ENCODE peak calls at places on chromosomes 12 and 14, in four cellular contexts. Z is fibroblast of lung, C is psoas muscle, O is SJSA1. Q is an unnamed sample. For H3K27me3, the result is how much of the 10 kb centered on the place peaks cover.

GRCh38 chr12:512933-513332 is 53.2 kb downstream of the B4GALNT3 start:
- DNase-seq in Z (no peak), C (no peak), O (no peak), Q (no peak)

GRCh38 chr12:62908667-62909066 is 26.3 kb downstream of the PPM1H start:
- DNase-seq in Z (no peak), O (no peak), C (no peak), Q (no peak)

GRCh38 chr12:91718326-91718725 is 427.3 kb downstream of the BTG1 start:
- DNase-seq in Z (no peak), C (no peak), O (no peak), Q (no peak)

GRCh38 chr14:105534586-105534985 is 8.2 kb downstream of the TMEM121 start:
- DNase-seq in C (peak), O (no peak), Z (no peak), Q (no peak)

GRCh38 chr14:36773136-36773540 is 111.5 kb downstream of the PAX9 start:
- DNase-seq in C (no peak), O (peak), Z (peak), Q (no peak)

GRCh38 chr12:10385181-10385613 is 4.6 kb downstream of the KLRK1 start:
- DNase-seq in O (no peak), C (no peak), Z (peak), Q (no peak)

GRCh38 chr12:57626111-57626928 is 6.7 kb downstream of the B4GALNT1 start:
- DNase-seq in Z (no peak), O (peak), C (peak), Q (no peak)

GRCh38 chr12:102548543-102548942 is 68.2 kb upstream of the IGF1 start:
- DNase-seq in Z (no peak), C (peak), O (no peak), Q (no peak)

GRCh38 chr14:90797451-90797850 is 18.8 kb downstream of the TTC7B start:
- DNase-seq in C (no peak), Z (no peak), O (no peak), Q (no peak)

GRCh38 chr14:93788557-93789365 is 476 bp upstream of the PRIMA1 start:
- DNase-seq in Z (no peak), O (no peak), C (no peak), Q (no peak)
- H3K27ac ChIP-seq in Z (no peak), O (no peak), C (no peak), Q (no peak)

GRCh38 chr14:50012644-50013043 is 103.7 kb downstream of the VCPKMT start:
- DNase-seq in C (no peak), O (no peak), Z (peak), Q (no peak)
- H3K27me3 ChIP-seq in C (under half), O (under half), Z (under half), Q (under half)

DNA sequence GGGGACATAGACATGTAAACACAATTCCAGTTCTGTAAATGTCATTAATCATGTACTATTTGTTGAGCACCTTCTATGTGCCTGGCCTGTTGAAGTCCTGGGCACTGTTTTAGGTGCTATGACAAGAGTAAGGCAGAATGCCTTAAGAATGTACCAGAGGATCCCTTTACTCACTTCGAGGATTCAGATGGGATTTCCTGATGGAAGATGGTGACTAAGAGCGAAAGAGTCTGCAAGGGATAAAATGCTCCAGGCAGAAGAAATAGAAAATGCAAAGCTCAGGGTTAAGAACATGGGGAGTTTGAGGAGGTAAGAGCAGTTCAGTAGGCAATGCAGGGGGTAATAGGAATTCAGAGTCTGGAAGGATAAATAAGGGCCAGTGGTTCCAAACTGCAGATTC is 671.3 kb upstream of the TBX3 start:
- DNase-seq in Z (peak), C (no peak), O (no peak), Q (no peak)
- H3K27ac ChIP-seq in Z (no peak), C (no peak), O (peak), Q (no peak)

GRCh38 chr12:54689034-54689372 is 40.8 kb upstream of the DCD start:
- DNase-seq in C (no peak), O (no peak), Z (no peak), Q (no peak)
- H3K27me3 ChIP-seq in C (under half), O (under half), Z (under half), Q (under half)

GRCh38 chr12:53725824-53726223 is 1.4 kb downstream of the CALCOCO1 start:
- DNase-seq in Z (peak), O (no peak), C (no peak), Q (no peak)
- H3K27ac ChIP-seq in Z (peak), O (peak), C (peak), Q (no peak)

GRCh38 chr12:117842220-117842619 is 126.6 kb downstream of the KSR2 start:
- DNase-seq in O (no peak), C (no peak), Z (no peak), Q (no peak)

GRCh38 chr12:117842630-117843029 is 126.2 kb downstream of the KSR2 start:
- DNase-seq in Z (no peak), O (no peak), C (no peak), Q (no peak)

GRCh38 chr12:117845271-117845904 is 123.4 kb downstream of the KSR2 start:
- DNase-seq in Z (no peak), O (no peak), C (no peak), Q (no peak)

GRCh38 chr12:117847371-117847770 is 121.4 kb downstream of the KSR2 start:
- DNase-seq in O (no peak), Z (no peak), C (no peak), Q (no peak)

GRCh38 chr12:117844114-117844513 is 124.7 kb downstream of the KSR2 start:
- DNase-seq in O (no peak), Z (no peak), C (no peak), Q (no peak)
- H3K27me3 ChIP-seq in O (under half), Z (under half), C (under half), Q (under half)